ENCODE peak calls at places on chromosomes 2 and 18, in eight cellular contexts. One of them, this sample, is unnamed.
A peak's percentile ranks its signal among the peaks of the same experiment; 100 is the strongest.

GRCh38 chr2:210584834-210585233 is 28.4 kb downstream of the CPS1 start:
- DNase-seq in stromal cell of bone marrow: no peak
- DNase-seq in neural crest cell: no peak
- DNase-seq in GM20000: no peak
- DNase-seq in NCI-H510A treated with DMSO at 0.1 percent for 48 hours: no peak
- DNase-seq in left colon: no peak
- DNase-seq in trophoblast cell: no peak
- DNase-seq in psoas muscle: no peak
- DNase-seq in this sample: no peak

GRCh38 chr2:106886916-106887758 is 1.2 kb upstream of the ST6GAL2 start:
- DNase-seq in neural crest cell: peak; percentile 31
- DNase-seq in trophoblast cell: peak; percentile 20
- DNase-seq in psoas muscle: no peak
- DNase-seq in stromal cell of bone marrow: no peak
- DNase-seq in left colon: peak; percentile 57
- DNase-seq in GM20000: peak; percentile 23
- DNase-seq in NCI-H510A treated with DMSO at 0.1 percent for 48 hours: peak; percentile 77
- DNase-seq in this sample: no peak

GRCh38 chr2:150214626-150215025 is 272.8 kb downstream of the RND3 start:
- DNase-seq in neural crest cell: no peak
- DNase-seq in psoas muscle: no peak
- DNase-seq in left colon: no peak
- DNase-seq in trophoblast cell: no peak
- DNase-seq in NCI-H510A treated with DMSO at 0.1 percent for 48 hours: no peak
- DNase-seq in GM20000: no peak
- DNase-seq in stromal cell of bone marrow: no peak
- DNase-seq in this sample: no peak

GRCh38 chr2:136917281-136917680 is 151.9 kb downstream of the THSD7B start:
- DNase-seq in trophoblast cell: no peak
- DNase-seq in left colon: no peak
- DNase-seq in NCI-H510A treated with DMSO at 0.1 percent for 48 hours: peak; percentile 19
- DNase-seq in psoas muscle: no peak
- DNase-seq in GM20000: no peak
- DNase-seq in stromal cell of bone marrow: no peak
- DNase-seq in neural crest cell: no peak
- DNase-seq in this sample: no peak

GRCh38 chr2:168482952-168483831 is 27.1 kb downstream of the CERS6 start:
- DNase-seq in trophoblast cell: no peak
- DNase-seq in NCI-H510A treated with DMSO at 0.1 percent for 48 hours: no peak
- DNase-seq in stromal cell of bone marrow: no peak
- DNase-seq in neural crest cell: no peak
- DNase-seq in psoas muscle: no peak
- DNase-seq in GM20000: no peak
- DNase-seq in left colon: no peak
- DNase-seq in this sample: no peak

GRCh38 chr18:58605027-58606020 is 23.6 kb downstream of the ALPK2 start:
- DNase-seq in psoas muscle: no peak
- DNase-seq in stromal cell of bone marrow: no peak
- DNase-seq in trophoblast cell: peak; percentile 24
- DNase-seq in GM20000: no peak
- DNase-seq in neural crest cell: no peak
- DNase-seq in NCI-H510A treated with DMSO at 0.1 percent for 48 hours: no peak
- DNase-seq in left colon: no peak
- DNase-seq in this sample: peak; percentile 16

GRCh38 chr2:8567469-8568108 is 114.3 kb upstream of the ID2 start:
- DNase-seq in stromal cell of bone marrow: peak; percentile 33
- DNase-seq in GM20000: no peak
- DNase-seq in neural crest cell: no peak
- DNase-seq in trophoblast cell: peak; percentile 85
- DNase-seq in left colon: no peak
- DNase-seq in psoas muscle: no peak
- DNase-seq in NCI-H510A treated with DMSO at 0.1 percent for 48 hours: peak; percentile 30
- DNase-seq in this sample: no peak

GRCh38 chr2:8580316-8581047 is 101.4 kb upstream of the ID2 start:
- DNase-seq in left colon: no peak
- DNase-seq in stromal cell of bone marrow: no peak
- DNase-seq in NCI-H510A treated with DMSO at 0.1 percent for 48 hours: no peak
- DNase-seq in trophoblast cell: no peak
- DNase-seq in psoas muscle: no peak
- DNase-seq in neural crest cell: no peak
- DNase-seq in GM20000: no peak
- DNase-seq in this sample: no peak

GRCh38 chr2:218832520-218832919 is 917 bp upstream of the PRKAG3 start:
- DNase-seq in trophoblast cell: no peak
- DNase-seq in psoas muscle: peak; percentile 69
- DNase-seq in neural crest cell: no peak
- DNase-seq in stromal cell of bone marrow: peak; percentile 53
- DNase-seq in GM20000: no peak
- DNase-seq in left colon: no peak
- DNase-seq in NCI-H510A treated with DMSO at 0.1 percent for 48 hours: no peak
- DNase-seq in this sample: no peak

GRCh38 chr2:46521215-46521683 is 41.9 kb downstream of the TMEM247 start:
- DNase-seq in psoas muscle: peak; percentile 86
- DNase-seq in NCI-H510A treated with DMSO at 0.1 percent for 48 hours: no peak
- DNase-seq in trophoblast cell: peak; percentile 45
- DNase-seq in neural crest cell: no peak
- DNase-seq in GM20000: no peak
- DNase-seq in left colon: peak; percentile 65
- DNase-seq in stromal cell of bone marrow: peak; percentile 63
- DNase-seq in this sample: no peak

GRCh38 chr2:179460530-179460929 is 195.9 kb upstream of the SESTD1 start:
- DNase-seq in GM20000: no peak
- DNase-seq in neural crest cell: no peak
- DNase-seq in left colon: no peak
- DNase-seq in NCI-H510A treated with DMSO at 0.1 percent for 48 hours: no peak
- DNase-seq in trophoblast cell: peak; percentile 84
- DNase-seq in stromal cell of bone marrow: peak; percentile 96
- DNase-seq in psoas muscle: peak; percentile 19
- DNase-seq in this sample: no peak

GRCh38 chr2:68281988-68282387 is 29.7 kb upstream of the PPP3R1 start:
- DNase-seq in GM20000: no peak
- DNase-seq in neural crest cell: no peak
- DNase-seq in stromal cell of bone marrow: no peak
- DNase-seq in trophoblast cell: no peak
- DNase-seq in psoas muscle: no peak
- DNase-seq in NCI-H510A treated with DMSO at 0.1 percent for 48 hours: no peak
- DNase-seq in left colon: no peak
- DNase-seq in this sample: no peak

GRCh38 chr2:38509322-38509946 is 93.3 kb downstream of the HNRNPLL start:
- DNase-seq in GM20000: no peak
- DNase-seq in psoas muscle: no peak
- DNase-seq in stromal cell of bone marrow: peak; percentile 57
- DNase-seq in neural crest cell: no peak
- DNase-seq in trophoblast cell: no peak
- DNase-seq in left colon: no peak
- DNase-seq in NCI-H510A treated with DMSO at 0.1 percent for 48 hours: no peak
- DNase-seq in this sample: no peak

GRCh38 chr2:119359774-119360173 is 6.9 kb downstream of the C2orf76 start:
- DNase-seq in neural crest cell: no peak
- DNase-seq in psoas muscle: no peak
- DNase-seq in stromal cell of bone marrow: no peak
- DNase-seq in trophoblast cell: no peak
- DNase-seq in NCI-H510A treated with DMSO at 0.1 percent for 48 hours: no peak
- DNase-seq in GM20000: no peak
- DNase-seq in left colon: no peak
- DNase-seq in this sample: no peak

GRCh38 chr2:28709101-28709500 is 42.5 kb upstream of the PPP1CB start:
- DNase-seq in trophoblast cell: no peak
- DNase-seq in NCI-H510A treated with DMSO at 0.1 percent for 48 hours: peak; percentile 55
- DNase-seq in left colon: peak; percentile 71
- DNase-seq in psoas muscle: no peak
- DNase-seq in neural crest cell: no peak
- DNase-seq in stromal cell of bone marrow: no peak
- DNase-seq in GM20000: no peak
- DNase-seq in this sample: no peak

GRCh38 chr2:201266629-201267028 is 6.3 kb downstream of the CASP8 start:
- DNase-seq in neural crest cell: no peak
- DNase-seq in stromal cell of bone marrow: no peak
- DNase-seq in left colon: no peak
- DNase-seq in GM20000: no peak
- DNase-seq in NCI-H510A treated with DMSO at 0.1 percent for 48 hours: no peak
- DNase-seq in trophoblast cell: no peak
- DNase-seq in psoas muscle: no peak
- DNase-seq in this sample: no peak

GRCh38 chr18:46656326-46657114 is 500 bp downstream of the LOXHD1 start:
- DNase-seq in GM20000: no peak
- DNase-seq in NCI-H510A treated with DMSO at 0.1 percent for 48 hours: no peak
- DNase-seq in stromal cell of bone marrow: no peak
- DNase-seq in trophoblast cell: no peak
- DNase-seq in left colon: no peak
- DNase-seq in neural crest cell: no peak
- DNase-seq in psoas muscle: no peak
- DNase-seq in this sample: no peak

GRCh38 chr2:23021311-23022120 is 363.5 kb upstream of the KLHL29 start:
- DNase-seq in neural crest cell: no peak
- DNase-seq in left colon: no peak
- DNase-seq in GM20000: no peak
- DNase-seq in psoas muscle: no peak
- DNase-seq in stromal cell of bone marrow: no peak
- DNase-seq in NCI-H510A treated with DMSO at 0.1 percent for 48 hours: no peak
- DNase-seq in trophoblast cell: no peak
- DNase-seq in this sample: no peak

GRCh38 chr2:168961450-168962229 is 60.5 kb downstream of the G6PC2 start:
- DNase-seq in NCI-H510A treated with DMSO at 0.1 percent for 48 hours: peak; percentile 65
- DNase-seq in trophoblast cell: peak; percentile 96
- DNase-seq in GM20000: peak; percentile 48
- DNase-seq in neural crest cell: peak; percentile 49
- DNase-seq in stromal cell of bone marrow: peak; percentile 68
- DNase-seq in left colon: no peak
- DNase-seq in psoas muscle: no peak
- DNase-seq in this sample: peak; percentile 32

GRCh38 chr2:240820014-240820606 is at the start of gene KIF1A:
- DNase-seq in trophoblast cell: no peak
- DNase-seq in left colon: no peak
- DNase-seq in psoas muscle: no peak
- DNase-seq in GM20000: no peak
- DNase-seq in NCI-H510A treated with DMSO at 0.1 percent for 48 hours: peak; percentile 76
- DNase-seq in neural crest cell: peak; percentile 64
- DNase-seq in stromal cell of bone marrow: no peak
- DNase-seq in this sample: no peak

GRCh38 chr18:9109523-9109922 is 7.0 kb downstream of the NDUFV2 start:
- DNase-seq in trophoblast cell: peak; percentile 58
- DNase-seq in GM20000: no peak
- DNase-seq in left colon: no peak
- DNase-seq in neural crest cell: no peak
- DNase-seq in psoas muscle: no peak
- DNase-seq in stromal cell of bone marrow: peak; percentile 61
- DNase-seq in NCI-H510A treated with DMSO at 0.1 percent for 48 hours: no peak
- DNase-seq in this sample: no peak

GRCh38 chr18:25974630-25975077 is 115.8 kb downstream of the SS18 start:
- DNase-seq in neural crest cell: no peak
- DNase-seq in NCI-H510A treated with DMSO at 0.1 percent for 48 hours: no peak
- DNase-seq in GM20000: no peak
- DNase-seq in left colon: no peak
- DNase-seq in trophoblast cell: no peak
- DNase-seq in psoas muscle: no peak
- DNase-seq in stromal cell of bone marrow: no peak
- DNase-seq in this sample: no peak

GRCh38 chr2:221674446-221674845 is 102.3 kb upstream of the EPHA4 start:
- DNase-seq in left colon: no peak
- DNase-seq in neural crest cell: no peak
- DNase-seq in psoas muscle: no peak
- DNase-seq in NCI-H510A treated with DMSO at 0.1 percent for 48 hours: no peak
- DNase-seq in GM20000: no peak
- DNase-seq in stromal cell of bone marrow: no peak
- DNase-seq in trophoblast cell: no peak
- DNase-seq in this sample: no peak

GRCh38 chr2:69667805-69668382 is 24.4 kb upstream of the AAK1 start:
- DNase-seq in neural crest cell: no peak
- DNase-seq in GM20000: no peak
- DNase-seq in stromal cell of bone marrow: no peak
- DNase-seq in left colon: no peak
- DNase-seq in NCI-H510A treated with DMSO at 0.1 percent for 48 hours: no peak
- DNase-seq in trophoblast cell: peak; percentile 69
- DNase-seq in psoas muscle: no peak
- DNase-seq in this sample: no peak